ENCODE peak calls at places on chromosomes 1 and 21, in six cellular contexts. One of them, this sample, is unnamed.

GRCh38 chr1:28518000-28518744 is 12.3 kb downstream of the RCC1 start:
- DNase-seq in K562: peak; percentile 95
- DNase-seq in H1: no peak
- DNase-seq in GM12891: peak; percentile 83
- DNase-seq in HepG2: peak; percentile 76
- DNase-seq in GM12878: no peak
- DNase-seq in this sample: peak; percentile 90

GRCh38 chr1:161486806-161487482 is 18.3 kb upstream of the FCGR2A start:
- DNase-seq in K562: peak; percentile 75
- DNase-seq in H1: no peak
- DNase-seq in GM12891: peak; percentile 38
- DNase-seq in HepG2: peak; percentile 32
- DNase-seq in GM12878: peak; percentile 23
- DNase-seq in this sample: no peak

GRCh38 chr1:155309423-155310021 is 856 bp downstream of the FDPS start:
- DNase-seq in K562: peak; percentile 53
- DNase-seq in H1: no peak
- DNase-seq in GM12891: no peak
- DNase-seq in HepG2: no peak
- DNase-seq in GM12878: no peak
- DNase-seq in this sample: no peak

GRCh38 chr1:23551849-23552248 is 7.5 kb downstream of the ID3 start:
- DNase-seq in K562: no peak
- DNase-seq in H1: no peak
- DNase-seq in GM12891: no peak
- DNase-seq in HepG2: no peak
- DNase-seq in GM12878: no peak
- DNase-seq in this sample: no peak

GRCh38 chr1:67001682-67002425 is 52.1 kb downstream of the SLC35D1 start:
- DNase-seq in K562: no peak
- DNase-seq in H1: no peak
- DNase-seq in GM12891: no peak
- DNase-seq in HepG2: no peak
- DNase-seq in GM12878: no peak
- DNase-seq in this sample: no peak

GRCh38 chr1:90201467-90202358 is 206.8 kb downstream of the ZNF326 start:
- DNase-seq in K562: no peak
- DNase-seq in H1: no peak
- DNase-seq in GM12891: no peak
- DNase-seq in HepG2: no peak
- DNase-seq in GM12878: no peak
- DNase-seq in this sample: no peak

GRCh38 chr1:223146745-223147144 is 3.7 kb upstream of the TLR5 start:
- DNase-seq in K562: no peak
- DNase-seq in H1: no peak
- DNase-seq in GM12891: no peak
- DNase-seq in HepG2: no peak
- DNase-seq in GM12878: no peak
- DNase-seq in this sample: no peak

GRCh38 chr1:197965132-197965707 is 48.0 kb downstream of the LHX9 start:
- DNase-seq in K562: no peak
- DNase-seq in H1: no peak
- DNase-seq in GM12891: no peak
- DNase-seq in HepG2: no peak
- DNase-seq in GM12878: no peak
- DNase-seq in this sample: no peak

GRCh38 chr1:63984891-63985290 is 211.1 kb downstream of the ROR1 start:
- DNase-seq in K562: no peak
- DNase-seq in H1: no peak
- DNase-seq in GM12891: no peak
- DNase-seq in HepG2: no peak
- DNase-seq in GM12878: no peak
- DNase-seq in this sample: no peak

GRCh38 chr1:65159801-65160523 is 12.0 kb downstream of the AK4 start:
- DNase-seq in K562: no peak
- DNase-seq in H1: no peak
- DNase-seq in GM12891: no peak
- DNase-seq in HepG2: no peak
- DNase-seq in GM12878: no peak
- DNase-seq in this sample: no peak

GRCh38 chr1:160143695-160144094 is 7.7 kb upstream of the ATP1A4 start:
- DNase-seq in K562: no peak
- DNase-seq in H1: no peak
- DNase-seq in GM12891: no peak
- DNase-seq in HepG2: no peak
- DNase-seq in GM12878: no peak
- DNase-seq in this sample: no peak

GRCh38 chr1:43836267-43836951 is 97.2 kb upstream of the ARTN start:
- DNase-seq in K562: peak; percentile 70
- DNase-seq in H1: no peak
- DNase-seq in GM12891: no peak
- DNase-seq in HepG2: peak; percentile 55
- DNase-seq in GM12878: peak; percentile 88
- DNase-seq in this sample: no peak

GRCh38 chr1:155196893-155197638 is 10.6 kb downstream of the THBS3 start:
- DNase-seq in K562: no peak
- DNase-seq in H1: no peak
- DNase-seq in GM12891: no peak
- DNase-seq in HepG2: no peak
- DNase-seq in GM12878: no peak
- DNase-seq in this sample: no peak

GRCh38 chr1:202288177-202288576 is 53.6 kb downstream of the UBE2T start:
- DNase-seq in K562: no peak
- DNase-seq in H1: no peak
- DNase-seq in GM12891: no peak
- DNase-seq in HepG2: no peak
- DNase-seq in GM12878: no peak
- DNase-seq in this sample: no peak

GRCh38 chr1:206470692-206471414 is 577 bp downstream of the IKBKE start:
- DNase-seq in K562: no peak
- DNase-seq in H1: no peak
- DNase-seq in GM12891: peak; percentile 42
- DNase-seq in HepG2: peak; percentile 68
- DNase-seq in GM12878: peak; percentile 68
- DNase-seq in this sample: peak; percentile 48

DNA sequence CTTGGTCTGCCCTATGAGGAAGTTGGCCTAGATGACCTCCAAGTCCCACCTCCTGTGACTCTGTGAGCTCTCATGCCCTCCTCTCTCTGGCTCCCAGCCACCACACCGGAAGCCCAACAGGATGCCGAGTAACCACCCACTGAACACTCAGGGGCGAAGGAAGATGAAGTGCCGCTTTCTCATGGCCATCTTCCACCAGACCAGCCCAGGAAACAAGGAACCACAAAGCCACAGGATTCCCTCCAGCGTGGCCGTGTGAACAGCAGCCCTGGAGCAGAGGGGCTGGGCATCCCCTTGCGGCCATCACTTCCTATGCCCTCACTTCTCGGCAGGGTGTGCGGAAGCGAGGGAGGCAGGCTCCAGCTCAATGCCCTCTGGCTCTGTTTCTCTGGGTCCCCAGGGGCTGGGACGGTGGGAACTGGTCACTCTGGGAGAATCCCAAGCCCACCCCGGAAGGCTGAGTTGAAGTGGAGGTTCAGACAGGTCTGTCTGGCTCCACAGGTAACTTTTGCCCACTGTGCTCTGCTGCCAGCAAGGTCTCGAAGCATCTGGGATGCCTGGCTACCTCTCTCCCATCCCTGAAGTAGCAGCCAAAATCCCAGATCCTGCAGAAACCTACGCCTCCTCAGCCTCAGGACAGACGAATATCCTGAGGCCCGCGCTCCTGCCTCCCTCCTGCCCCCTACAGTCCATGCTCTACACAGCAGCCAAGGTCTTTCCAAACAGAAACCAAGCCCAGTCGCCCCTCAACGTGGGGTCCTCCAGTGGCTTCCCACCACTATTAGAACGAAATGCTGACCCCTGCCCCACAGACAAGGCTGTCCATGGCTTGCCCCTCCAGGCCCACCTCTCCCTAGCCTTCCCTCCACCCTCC is 44.2 kb upstream of the ECE1 start:
- DNase-seq in K562: peak; percentile 65
- DNase-seq in H1: no peak
- DNase-seq in GM12891: peak; percentile 66
- DNase-seq in HepG2: no peak
- DNase-seq in GM12878: peak; percentile 91
- DNase-seq in this sample: peak; percentile 63
- TF ChIP-seq POLR2A in K562: no peak
- TF ChIP-seq POLR2A in H1: no peak
- TF ChIP-seq POLR2A in GM12891: no peak
- TF ChIP-seq POLR2A in HepG2: no peak
- TF ChIP-seq POLR2A in GM12878: peak; percentile 56
- TF ChIP-seq POLR2A in this sample: peak; percentile 41

GRCh38 chr21:45033791-45034555 is 40.4 kb upstream of the ADARB1 start:
- DNase-seq in K562: no peak
- DNase-seq in H1: no peak
- DNase-seq in GM12891: no peak
- DNase-seq in HepG2: no peak
- DNase-seq in GM12878: no peak
- DNase-seq in this sample: no peak
- TF ChIP-seq POLR2AphosphoS5 in K562: no peak
- TF ChIP-seq POLR2AphosphoS5 in H1: no peak
- TF ChIP-seq POLR2AphosphoS5 in GM12891: no peak
- TF ChIP-seq POLR2AphosphoS5 in HepG2: no peak
- TF ChIP-seq POLR2AphosphoS5 in GM12878: no peak
- TF ChIP-seq POLR2AphosphoS5 in this sample: no peak

DNA sequence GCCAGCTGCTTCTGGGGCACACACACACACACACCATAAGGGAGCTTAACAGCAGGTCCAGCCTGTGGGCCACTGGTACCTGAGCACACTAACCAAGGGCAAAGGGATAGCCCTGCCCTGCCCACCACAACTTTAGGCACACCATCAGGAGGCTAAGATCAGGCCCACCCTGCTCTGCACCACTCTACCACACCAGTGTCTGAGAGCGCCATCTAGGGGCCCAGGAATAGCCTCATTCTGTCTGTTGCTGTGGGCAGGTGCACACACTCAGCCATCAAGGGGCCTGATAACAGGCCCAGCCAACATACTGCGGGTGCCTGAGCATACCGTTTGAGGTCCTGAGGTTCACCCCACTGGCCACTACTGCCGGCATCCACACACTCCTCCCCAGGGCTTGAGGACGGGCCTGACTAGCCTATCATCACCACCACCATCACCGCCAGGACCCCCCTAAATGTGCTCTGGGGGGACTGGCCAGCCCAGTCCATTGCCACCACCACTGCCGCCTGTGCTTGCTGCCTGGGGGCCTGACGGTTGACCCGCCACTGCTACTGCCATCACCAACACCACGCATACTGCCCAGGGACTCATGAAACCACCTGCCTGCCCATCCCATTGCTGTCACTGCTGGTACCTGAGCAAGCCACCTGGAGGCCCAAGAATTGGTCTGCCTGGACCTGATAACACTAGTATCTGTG is 31.3 kb downstream of the NSL1 start:
- DNase-seq in K562: peak; percentile 33
- DNase-seq in H1: no peak
- DNase-seq in GM12891: no peak
- DNase-seq in HepG2: peak; percentile 22
- DNase-seq in GM12878: no peak
- DNase-seq in this sample: peak; percentile 29
- TF ChIP-seq TAF1 in K562: no peak
- TF ChIP-seq TAF1 in H1: no peak
- TF ChIP-seq TAF1 in GM12891: no peak
- TF ChIP-seq TAF1 in HepG2: no peak
- TF ChIP-seq TAF1 in GM12878: no peak
- TF ChIP-seq TAF1 in this sample: no peak

DNA sequence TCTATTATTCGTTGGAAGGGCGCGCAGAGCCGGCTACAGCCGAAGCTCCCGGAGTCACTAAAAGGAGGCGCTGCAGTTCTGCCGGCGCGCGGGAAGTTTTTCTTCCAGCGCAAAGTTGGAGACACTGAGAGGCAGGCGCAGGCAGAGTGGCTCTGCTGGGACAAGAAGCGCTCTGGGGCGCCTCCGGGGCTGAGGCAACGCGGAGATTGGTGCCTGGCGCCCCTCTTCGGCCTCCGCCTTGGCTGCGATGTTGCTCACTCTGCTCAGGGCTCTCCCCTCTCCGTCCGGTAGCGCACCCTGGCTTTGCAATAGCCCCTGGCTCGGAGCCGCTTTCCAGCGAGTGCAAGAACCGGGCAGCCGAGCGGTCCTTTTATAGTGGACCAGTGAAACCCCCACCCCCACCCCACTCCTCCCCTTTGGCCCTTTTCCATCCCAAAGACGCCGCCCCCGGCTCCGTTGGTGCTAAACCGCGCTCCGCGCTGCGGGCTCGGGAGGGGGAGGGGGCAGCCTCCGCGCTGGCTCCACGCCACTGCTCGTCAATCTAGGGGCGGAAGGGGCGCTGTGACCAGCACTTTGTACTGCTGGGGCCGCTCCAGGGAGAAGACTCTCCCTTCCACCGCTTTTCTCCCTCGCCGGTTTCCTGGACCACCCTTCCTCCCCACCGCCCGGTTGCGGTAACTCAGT is at the start of gene ADAMTS1:
- DNase-seq in K562: no peak
- DNase-seq in H1: peak; percentile 68
- DNase-seq in GM12891: no peak
- DNase-seq in HepG2: peak; percentile 4
- DNase-seq in GM12878: no peak
- DNase-seq in this sample: no peak
- TF ChIP-seq POLR2A in K562: no peak
- TF ChIP-seq POLR2A in H1: peak; percentile 98
- TF ChIP-seq POLR2A in GM12891: no peak
- TF ChIP-seq POLR2A in HepG2: no peak
- TF ChIP-seq POLR2A in GM12878: no peak
- TF ChIP-seq POLR2A in this sample: no peak

This sample was measured in GM12892.